ENCODE peak calls at places on chromosome 5, in nine cellular contexts. X is CD8-positive, alpha-beta T cell; N is tibial artery; C is aorta; J is DND-41; G is mesendoderm; L is upper lobe of right lung; V is GM23248; D is fibroblast of pulmonary artery. O is an unnamed sample.

GRCh38 chr5:76546497-76547102 is 76.6 kb downstream of the F2RL2 start:
- DNase-seq in X (no peak), N (no peak), C (no peak), J (no peak), G (no peak), L (no peak), V (no peak), D (no peak), O (no peak)

GRCh38 chr5:132476853-132477729 is 13.5 kb downstream of the IRF1 start:
- DNase-seq in X (no peak), N (peak), C (no peak), J (no peak), G (peak), L (peak), V (no peak), D (no peak), O (no peak)

GRCh38 chr5:78591972-78592700 is 56.4 kb downstream of the LHFPL2 start:
- DNase-seq in X (no peak), N (no peak), C (no peak), J (no peak), G (peak), L (no peak), V (no peak), D (no peak), O (no peak)

GRCh38 chr5:139407517-139407916 is 3.6 kb upstream of the SPATA24 start:
- DNase-seq in X (no peak), N (no peak), C (no peak), J (no peak), G (no peak), L (no peak), V (no peak), D (no peak), O (no peak)

GRCh38 chr5:126002222-126002897 is 420.8 kb upstream of the GRAMD2B start:
- DNase-seq in X (no peak), N (peak), C (peak), J (no peak), G (no peak), L (no peak), V (peak), D (peak), O (no peak)

GRCh38 chr5:33258553-33258952 is 182.2 kb upstream of the TARS1 start:
- DNase-seq in X (no peak), N (no peak), C (no peak), J (no peak), G (no peak), L (no peak), V (peak), D (no peak), O (no peak)

GRCh38 chr5:10145922-10146321 is 103.8 kb downstream of the ATPSCKMT start:
- DNase-seq in X (no peak), N (no peak), C (no peak), J (no peak), G (peak), L (no peak), V (peak), D (peak), O (peak)

GRCh38 chr5:168790037-168790635 is 211.0 kb upstream of the PANK3 start:
- DNase-seq in X (no peak), N (peak), C (no peak), J (no peak), G (no peak), L (no peak), V (peak), D (no peak), O (no peak)

GRCh38 chr5:51652980-51653379 is 269.7 kb downstream of the ISL1 start:
- DNase-seq in X (no peak), N (no peak), C (no peak), J (no peak), G (peak), L (no peak), V (no peak), D (no peak), O (no peak)

GRCh38 chr5:115578657-115579056 is 23.6 kb downstream of the TICAM2 start:
- DNase-seq in X (no peak), N (no peak), C (no peak), J (no peak), G (no peak), L (no peak), V (no peak), D (no peak), O (no peak)

GRCh38 chr5:156681276-156681675 is 168.8 kb upstream of the PPP1R2B start:
- DNase-seq in X (no peak), N (no peak), C (no peak), J (no peak), G (no peak), L (no peak), V (no peak), D (no peak), O (no peak)

GRCh38 chr5:72837524-72838096 is 21.1 kb downstream of the TNPO1 start:
- DNase-seq in X (no peak), N (no peak), C (no peak), J (no peak), G (no peak), L (no peak), V (peak), D (no peak), O (no peak)

GRCh38 chr5:141494761-141495455 is 6.0 kb downstream of the PCDHGC5 start:
- DNase-seq in X (no peak), N (no peak), C (no peak), J (peak), G (peak), L (no peak), V (no peak), D (no peak), O (no peak)
- H3K4me3 ChIP-seq in X (no peak), N (no peak), C (no peak), J (no peak), G (no peak), L (no peak), V (no peak), D (no peak), O (no peak)

GRCh38 chr5:133913413-133914155 is 54.8 kb downstream of the C5orf15 start:
- DNase-seq in X (no peak), N (no peak), C (no peak), J (no peak), G (no peak), L (no peak), V (no peak), D (no peak), O (no peak)
- H3K4me3 ChIP-seq in X (no peak), N (no peak), C (no peak), J (no peak), G (no peak), L (no peak), V (no peak), D (no peak), O (no peak)

GRCh38 chr5:481347-481746 is 38.4 kb downstream of the EXOC3 start:
- DNase-seq in X (no peak), N (no peak), C (no peak), J (no peak), G (no peak), L (no peak), V (no peak), D (no peak), O (no peak)
- H3K4me3 ChIP-seq in X (no peak), N (no peak), C (no peak), J (no peak), G (no peak), L (no peak), V (no peak), D (no peak), O (no peak)

GRCh38 chr5:67941750-67942450 is 273.7 kb upstream of the PIK3R1 start:
- DNase-seq in X (no peak), N (no peak), C (no peak), J (no peak), G (no peak), L (no peak), V (peak), D (peak), O (no peak)
- H3K4me3 ChIP-seq in X (no peak), N (no peak), C (no peak), J (no peak), G (no peak), L (no peak), V (no peak), D (no peak), O (no peak)

GRCh38 chr5:114055810-114056476 is 305.9 kb upstream of the KCNN2 start:
- DNase-seq in X (no peak), N (no peak), C (peak), J (no peak), G (peak), L (no peak), V (no peak), D (no peak), O (no peak)
- H3K4me3 ChIP-seq in X (no peak), N (peak), C (peak), J (no peak), G (peak), L (peak), V (peak), D (peak), O (no peak)

DNA sequence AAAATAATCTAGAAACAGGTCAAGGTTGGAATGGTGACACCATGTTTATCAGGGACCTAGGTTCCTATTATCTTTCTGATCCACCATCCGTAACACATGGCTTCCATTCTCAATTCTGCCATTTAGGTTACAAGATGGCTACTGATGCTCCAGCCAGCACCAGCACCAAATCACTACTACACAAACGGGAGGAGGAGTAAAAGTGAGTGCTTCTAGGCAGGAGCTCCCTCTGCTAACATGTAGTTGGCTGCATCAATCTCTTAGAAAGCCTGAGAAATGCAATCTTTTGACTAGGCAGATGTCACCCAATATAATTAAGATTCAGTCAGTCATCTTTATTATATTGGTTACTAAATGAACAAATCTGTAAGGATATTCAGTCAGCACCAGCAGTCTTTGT is 515.9 kb downstream of the RAB3C start:
- DNase-seq in X (no peak), N (no peak), C (no peak), J (no peak), G (no peak), L (no peak), V (no peak), D (no peak), O (no peak)
- H3K4me3 ChIP-seq in X (no peak), N (no peak), C (no peak), J (no peak), G (no peak), L (no peak), V (no peak), D (no peak), O (no peak)